ENCODE peak calls at places on chromosome 13, in nine cellular contexts. C is breast epithelium, N is body of pancreas, V is erythroblast, H is A549, F is IMR-90, J is transverse colon, Z is uterus, T is heart left ventricle. B is an unnamed sample.

GRCh38 chr13:108342369-108343289 is 73.1 kb downstream of the TNFSF13B start:
- DNase-seq in C (no peak), N (no peak), V (peak; percentile 1), H (peak; percentile 4), F (peak; percentile 35), J (no peak), Z (no peak), T (no peak), B (no peak)

GRCh38 chr13:27450921-27451461 is 627 bp upstream of the MTIF3 start:
- DNase-seq in C (peak; percentile 27), N (peak; percentile 43), V (peak; percentile 60), H (no peak), F (peak; percentile 47), J (peak; percentile 49), Z (peak; percentile 28), T (peak; percentile 51), B (peak; percentile 43)

GRCh38 chr13:75258159-75258782 is 223.7 kb downstream of the TBC1D4 start:
- DNase-seq in C (no peak), N (no peak), V (peak; percentile 23), H (no peak), F (peak; percentile 55), J (no peak), Z (no peak), T (no peak), B (no peak)

GRCh38 chr13:47603365-47603764 is 397.7 kb downstream of the SUCLA2 start:
- DNase-seq in C (no peak), N (no peak), V (no peak), H (no peak), F (peak; percentile 16), J (no peak), Z (no peak), T (no peak), B (no peak)

GRCh38 chr13:63337041-63337440 is 1921.4 kb upstream of the PCDH20 start:
- DNase-seq in C (no peak), N (no peak), V (no peak), H (no peak), F (no peak), J (no peak), Z (no peak), T (no peak), B (no peak)

GRCh38 chr13:32001392-32001768 is 30.2 kb upstream of the FRY start:
- DNase-seq in C (no peak), N (peak; percentile 79), V (peak; percentile 39), H (peak; percentile 40), F (peak; percentile 41), J (no peak), Z (no peak), T (peak; percentile 79), B (no peak)

GRCh38 chr13:51724721-51725120 is 79.2 kb downstream of the DHRS12 start:
- DNase-seq in C (no peak), N (no peak), V (no peak), H (no peak), F (peak; percentile 28), J (no peak), Z (no peak), T (no peak), B (no peak)

GRCh38 chr13:73722120-73722519 is 412.1 kb downstream of the KLF12 start:
- DNase-seq in C (no peak), N (no peak), V (no peak), H (no peak), F (peak; percentile 77), J (no peak), Z (no peak), T (no peak), B (no peak)

GRCh38 chr13:101739382-101740178 is 287.1 kb downstream of the ITGBL1 start:
- DNase-seq in C (no peak), N (peak; percentile 5), V (no peak), H (no peak), F (no peak), J (no peak), Z (no peak), T (no peak), B (no peak)

GRCh38 chr13:52162279-52163101 is 3.1 kb upstream of the NEK3 start:
- DNase-seq in C (no peak), N (no peak), V (peak; percentile 16), H (no peak), F (peak; percentile 70), J (no peak), Z (no peak), T (no peak), B (no peak)

GRCh38 chr13:33321686-33322473 is 36.3 kb upstream of the STARD13 start:
- DNase-seq in C (no peak), N (no peak), V (no peak), H (no peak), F (peak; percentile 21), J (no peak), Z (no peak), T (no peak), B (no peak)

DNA sequence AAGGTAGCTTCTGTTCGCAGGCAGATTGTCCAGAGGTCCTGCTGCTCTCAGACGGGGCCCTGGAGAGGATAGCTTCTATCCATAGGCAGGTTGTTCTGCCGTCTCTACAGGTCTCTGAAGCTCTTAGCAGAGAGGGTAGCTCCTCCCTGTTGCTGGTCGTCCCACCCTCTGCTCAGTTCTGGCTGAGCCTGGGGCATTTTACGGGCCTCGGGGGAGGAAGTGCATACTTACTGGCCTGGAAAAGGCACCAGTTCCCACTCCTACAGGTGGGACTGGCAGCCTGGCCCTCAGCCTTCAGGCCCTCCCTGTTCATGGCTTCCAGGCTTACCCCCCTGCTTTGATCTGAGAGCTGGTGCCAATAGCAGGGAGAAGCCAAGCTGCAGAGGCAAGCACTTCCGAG is 42.3 kb downstream of the USPL1 start:
- DNase-seq in C (no peak), N (no peak), V (no peak), H (no peak), F (no peak), J (no peak), Z (no peak), T (no peak), B (no peak)
- TF ChIP-seq POLR2A in C (no peak), N (no peak), V (no peak), H (no peak), F (no peak), J (no peak), Z (no peak), T (no peak), B (no peak)

DNA sequence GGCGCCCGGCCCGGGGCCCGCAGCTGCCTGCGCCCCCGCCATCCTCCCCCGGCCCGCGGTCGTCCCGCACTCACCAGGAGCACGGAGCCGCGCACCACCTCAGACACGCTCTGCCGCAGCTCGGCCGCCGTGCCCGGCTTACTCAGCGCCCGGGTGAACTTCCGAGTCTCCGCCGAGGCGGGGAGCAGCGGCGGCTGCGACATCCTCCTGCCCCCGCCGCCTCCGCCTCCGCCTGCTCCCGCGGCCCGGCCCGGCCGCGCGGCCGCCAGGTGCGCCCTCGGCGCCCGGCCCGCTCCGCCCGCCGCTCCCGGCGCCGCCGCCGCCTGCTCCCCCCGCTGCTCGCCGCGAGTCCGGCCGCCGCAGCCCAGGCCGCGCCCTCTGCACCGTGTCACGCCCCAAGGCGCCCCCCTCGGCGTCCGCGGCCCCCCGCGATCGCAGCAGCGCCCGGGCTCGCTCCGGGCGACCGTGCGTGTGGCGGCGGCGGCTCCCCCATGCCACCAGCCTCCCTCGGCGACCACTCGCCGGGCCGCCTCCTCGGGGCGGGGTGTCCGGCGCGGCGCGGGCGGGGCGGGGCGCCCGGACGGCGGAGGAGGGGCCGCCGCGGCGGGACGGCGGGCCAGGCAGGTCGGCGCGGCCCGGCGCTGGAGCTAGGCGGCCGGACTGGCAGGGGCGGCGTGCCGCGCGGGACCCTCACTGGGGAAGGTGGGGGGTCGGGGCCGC is 108.4 kb upstream of the DOCK9 start:
- DNase-seq in C (no peak), N (peak; percentile 62), V (peak; percentile 69), H (peak; percentile 42), F (peak; percentile 47), J (peak; percentile 60), Z (peak; percentile 42), T (peak; percentile 71), B (peak; percentile 77)
- TF ChIP-seq POLR2A in C (no peak), N (no peak), V (no peak), H (peak; percentile 87), F (no peak), J (no peak), Z (peak; percentile 54), T (no peak), B (peak; percentile 84)

DNA sequence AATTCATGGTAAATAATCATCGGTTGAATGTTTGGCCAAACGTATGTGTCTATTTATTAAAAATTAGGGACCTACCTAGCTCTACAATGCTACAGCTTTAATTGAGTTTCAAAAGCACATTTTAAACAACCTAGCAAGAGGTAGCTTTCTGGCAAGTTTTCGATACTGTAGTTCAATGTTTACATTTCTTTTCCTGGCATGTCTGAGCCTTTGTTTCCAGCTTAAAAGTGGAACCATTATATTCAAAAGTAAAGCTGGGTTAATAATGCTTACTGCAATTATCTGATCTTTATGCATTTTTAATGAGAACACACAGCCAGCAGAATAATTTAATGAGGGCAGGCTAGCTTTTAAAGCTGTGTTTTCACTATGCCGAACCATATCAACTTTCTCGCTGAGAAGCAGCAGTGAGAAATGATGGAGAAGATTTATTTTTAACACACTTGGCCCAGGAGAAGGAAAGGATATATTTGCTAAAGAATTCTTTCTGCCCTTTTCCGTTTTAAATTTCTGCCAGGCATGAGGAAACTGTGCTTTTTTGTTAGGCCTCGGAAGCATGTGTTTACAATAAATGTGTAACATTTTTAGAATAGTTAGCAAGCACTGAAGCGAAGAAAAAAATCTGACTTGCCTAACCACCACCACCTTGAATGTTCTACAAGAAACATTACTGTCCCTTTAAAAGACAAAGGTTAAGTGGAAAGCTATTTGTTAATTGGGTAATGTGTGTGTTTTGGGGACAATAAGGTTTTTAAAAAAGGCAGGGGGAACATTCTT is 989 bp downstream of the MBNL2 start:
- DNase-seq in C (no peak), N (no peak), V (peak; percentile 32), H (no peak), F (no peak), J (no peak), Z (no peak), T (no peak), B (no peak)
- TF ChIP-seq POLR2A in C (no peak), N (no peak), V (no peak), H (no peak), F (no peak), J (no peak), Z (no peak), T (no peak), B (no peak)

DNA sequence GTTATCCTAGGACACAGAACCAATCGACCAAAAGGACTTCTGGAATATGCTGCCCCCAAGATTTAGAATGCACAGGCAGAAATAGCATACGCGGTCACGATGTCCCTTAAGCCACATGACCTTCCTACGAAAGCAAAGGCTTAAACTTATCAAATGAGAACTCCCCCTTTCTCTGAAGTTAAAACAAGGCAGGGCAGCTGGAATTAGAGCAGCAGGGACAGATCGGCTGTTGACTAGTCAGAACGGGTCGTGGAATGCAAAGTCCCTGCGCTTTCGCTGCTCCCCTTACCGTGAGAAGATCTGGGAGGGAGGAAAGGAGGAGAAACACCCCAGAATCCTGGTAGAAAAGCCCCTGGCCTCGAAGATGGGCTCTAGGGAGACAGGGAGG is 799 bp upstream of the USPL1 start:
- DNase-seq in C (peak; percentile 77), N (peak; percentile 86), V (peak; percentile 94), H (peak; percentile 49), F (peak; percentile 89), J (peak; percentile 71), Z (peak; percentile 77), T (peak; percentile 76), B (peak; percentile 83)
- TF ChIP-seq POLR2A in C (no peak), N (no peak), V (no peak), H (peak; percentile 66), F (peak; percentile 94), J (no peak), Z (peak; percentile 92), T (no peak), B (no peak)